ENCODE peak calls at places on chromosomes 7 and 10, in five cellular contexts. One of them, this sample, is unnamed.

GRCh38 chr10:69451784-69452251 is 553 bp downstream of the TSPAN15 start:
- DNase-seq in IMR-90: no peak
- DNase-seq in omental fat pad: no peak
- DNase-seq in tibial nerve: no peak
- DNase-seq in fibroblast of pulmonary artery: no peak
- DNase-seq in this sample: no peak

GRCh38 chr7:134279898-134280297 is 36.8 kb downstream of the SLC35B4 start:
- DNase-seq in tibial nerve: no peak
- DNase-seq in IMR-90: no peak
- DNase-seq in omental fat pad: no peak
- DNase-seq in fibroblast of pulmonary artery: no peak
- DNase-seq in this sample: no peak

GRCh38 chr7:20306499-20306946 is 24.2 kb upstream of the ITGB8 start:
- DNase-seq in fibroblast of pulmonary artery: peak; percentile 44
- DNase-seq in IMR-90: no peak
- DNase-seq in omental fat pad: no peak
- DNase-seq in tibial nerve: no peak
- DNase-seq in this sample: no peak

GRCh38 chr10:31700222-31700621 is 228.4 kb downstream of the ARHGAP12 start:
- DNase-seq in fibroblast of pulmonary artery: peak; percentile 36
- DNase-seq in IMR-90: peak; percentile 82
- DNase-seq in omental fat pad: no peak
- DNase-seq in tibial nerve: no peak
- DNase-seq in this sample: no peak

GRCh38 chr10:15817407-15818046 is 42.8 kb downstream of the MINDY3 start:
- DNase-seq in fibroblast of pulmonary artery: peak; percentile 46
- DNase-seq in IMR-90: peak; percentile 5
- DNase-seq in tibial nerve: no peak
- DNase-seq in omental fat pad: no peak
- DNase-seq in this sample: no peak

GRCh38 chr7:43753401-43753800 is 5.1 kb upstream of the BLVRA start:
- DNase-seq in tibial nerve: no peak
- DNase-seq in IMR-90: no peak
- DNase-seq in omental fat pad: no peak
- DNase-seq in fibroblast of pulmonary artery: no peak
- DNase-seq in this sample: no peak

GRCh38 chr10:46554166-46554781 is 2.2 kb downstream of the GPRIN2 start:
- DNase-seq in fibroblast of pulmonary artery: no peak
- DNase-seq in tibial nerve: no peak
- DNase-seq in IMR-90: no peak
- DNase-seq in omental fat pad: no peak
- DNase-seq in this sample: no peak

GRCh38 chr10:110446954-110447608 is 50.6 kb upstream of the DUSP5 start:
- DNase-seq in tibial nerve: no peak
- DNase-seq in fibroblast of pulmonary artery: peak; percentile 93
- DNase-seq in omental fat pad: no peak
- DNase-seq in IMR-90: peak; percentile 95
- DNase-seq in this sample: peak; percentile 79

GRCh38 chr7:128869944-128870285 is 7.3 kb downstream of the ATP6V1F start:
- DNase-seq in tibial nerve: no peak
- DNase-seq in omental fat pad: no peak
- DNase-seq in fibroblast of pulmonary artery: no peak
- DNase-seq in IMR-90: no peak
- DNase-seq in this sample: no peak

GRCh38 chr7:99143522-99143852 is 421 bp downstream of the SMURF1 start:
- DNase-seq in omental fat pad: no peak
- DNase-seq in IMR-90: no peak
- DNase-seq in tibial nerve: no peak
- DNase-seq in fibroblast of pulmonary artery: no peak
- DNase-seq in this sample: no peak

DNA sequence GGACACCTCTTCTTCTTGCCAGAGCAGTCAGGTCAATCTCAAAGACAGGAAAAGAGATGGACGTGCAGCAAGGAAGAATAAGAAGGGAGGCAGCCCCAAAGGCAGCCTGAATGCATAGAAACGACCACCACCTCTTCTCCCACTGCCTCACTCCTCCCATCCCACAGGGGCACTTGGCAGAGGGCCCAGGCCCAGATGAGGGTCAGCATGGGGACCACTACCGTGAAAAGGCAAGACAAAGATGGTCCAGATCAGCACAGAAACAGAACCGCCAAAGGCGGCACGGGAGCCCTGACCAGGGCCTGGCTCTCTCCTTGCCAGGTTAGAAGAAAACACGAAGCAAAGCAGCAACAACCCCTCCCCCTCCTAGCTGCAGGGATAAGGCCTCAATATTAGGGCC is 1.9 kb upstream of the NDST2 start:
- DNase-seq in IMR-90: no peak
- DNase-seq in omental fat pad: no peak
- DNase-seq in tibial nerve: no peak
- DNase-seq in fibroblast of pulmonary artery: no peak
- DNase-seq in this sample: no peak
- TF ChIP-seq CTCF in IMR-90: no peak
- TF ChIP-seq CTCF in omental fat pad: no peak
- TF ChIP-seq CTCF in tibial nerve: no peak
- TF ChIP-seq CTCF in fibroblast of pulmonary artery: no peak
- TF ChIP-seq CTCF in this sample: no peak

GRCh38 chr10:18653112-18653511 is 1.7 kb upstream of the NSUN6 start:
- DNase-seq in omental fat pad: no peak
- DNase-seq in IMR-90: no peak
- DNase-seq in fibroblast of pulmonary artery: no peak
- DNase-seq in tibial nerve: no peak
- DNase-seq in this sample: no peak

GRCh38 chr10:18647945-18648344 is 3.4 kb downstream of the NSUN6 start:
- DNase-seq in fibroblast of pulmonary artery: no peak
- DNase-seq in omental fat pad: no peak
- DNase-seq in tibial nerve: no peak
- DNase-seq in IMR-90: no peak
- DNase-seq in this sample: no peak

GRCh38 chr10:18649364-18649959 is 1.9 kb downstream of the NSUN6 start:
- DNase-seq in tibial nerve: no peak
- DNase-seq in omental fat pad: no peak
- DNase-seq in fibroblast of pulmonary artery: no peak
- DNase-seq in IMR-90: no peak
- DNase-seq in this sample: no peak

GRCh38 chr10:18650618-18651017 is 769 bp downstream of the NSUN6 start:
- DNase-seq in IMR-90: no peak
- DNase-seq in tibial nerve: no peak
- DNase-seq in omental fat pad: no peak
- DNase-seq in fibroblast of pulmonary artery: no peak
- DNase-seq in this sample: no peak

GRCh38 chr10:18651324-18652007 is at the start of gene NSUN6:
- DNase-seq in omental fat pad: peak; percentile 90
- DNase-seq in fibroblast of pulmonary artery: peak; percentile 90
- DNase-seq in tibial nerve: peak; percentile 81
- DNase-seq in IMR-90: peak; percentile 85
- DNase-seq in this sample: peak; percentile 82
- TF ChIP-seq CTCF in omental fat pad: no peak
- TF ChIP-seq CTCF in fibroblast of pulmonary artery: no peak
- TF ChIP-seq CTCF in tibial nerve: no peak
- TF ChIP-seq CTCF in IMR-90: peak; percentile 13
- TF ChIP-seq CTCF in this sample: peak; percentile 29

DNA sequence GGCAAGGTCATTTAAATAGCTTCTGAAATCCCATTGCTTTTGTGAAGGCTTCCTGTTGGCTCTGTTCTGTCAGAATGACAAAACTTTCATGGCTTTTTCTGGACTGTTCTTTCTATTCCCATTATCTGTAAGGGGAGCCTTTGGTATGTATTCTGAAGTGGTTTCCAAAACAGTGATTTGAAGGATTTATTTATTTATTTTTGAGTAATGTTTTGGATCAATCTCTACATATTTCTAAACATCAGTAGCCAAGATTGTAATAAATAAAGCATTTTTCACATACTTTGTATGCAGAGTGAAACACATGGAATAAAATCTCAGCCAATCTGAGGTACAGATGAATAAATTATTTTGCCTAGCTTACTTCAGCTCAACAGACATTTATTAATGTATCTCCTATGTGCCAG is 121.1 kb downstream of the BBS9 start:
- DNase-seq in fibroblast of pulmonary artery: peak; percentile 89
- DNase-seq in tibial nerve: no peak
- DNase-seq in omental fat pad: no peak
- DNase-seq in IMR-90: peak; percentile 75
- DNase-seq in this sample: peak; percentile 63
- TF ChIP-seq CTCF in fibroblast of pulmonary artery: no peak
- TF ChIP-seq CTCF in tibial nerve: no peak
- TF ChIP-seq CTCF in omental fat pad: no peak
- TF ChIP-seq CTCF in IMR-90: no peak
- TF ChIP-seq CTCF in this sample: no peak

GRCh38 chr10:97687785-97688781 is 1.0 kb upstream of the AVPI1 start:
- DNase-seq in fibroblast of pulmonary artery: peak; percentile 62
- DNase-seq in tibial nerve: no peak
- DNase-seq in omental fat pad: no peak
- DNase-seq in IMR-90: peak; percentile 93
- DNase-seq in this sample: peak; percentile 88
- TF ChIP-seq CTCF in fibroblast of pulmonary artery: no peak
- TF ChIP-seq CTCF in tibial nerve: no peak
- TF ChIP-seq CTCF in omental fat pad: no peak
- TF ChIP-seq CTCF in IMR-90: no peak
- TF ChIP-seq CTCF in this sample: peak; percentile 37

GRCh38 chr10:68331455-68332258 is at the start of gene HNRNPH3:
- DNase-seq in omental fat pad: peak; percentile 94
- DNase-seq in IMR-90: peak; percentile 97
- DNase-seq in fibroblast of pulmonary artery: peak; percentile 99
- DNase-seq in tibial nerve: peak; percentile 97
- DNase-seq in this sample: peak; percentile 93
- TF ChIP-seq CTCF in omental fat pad: no peak
- TF ChIP-seq CTCF in IMR-90: no peak
- TF ChIP-seq CTCF in fibroblast of pulmonary artery: no peak
- TF ChIP-seq CTCF in tibial nerve: peak; percentile 49
- TF ChIP-seq CTCF in this sample: peak; percentile 25

GRCh38 chr10:123637326-123637880 is 28.8 kb upstream of the GPR26 start:
- DNase-seq in tibial nerve: no peak
- DNase-seq in omental fat pad: no peak
- DNase-seq in fibroblast of pulmonary artery: no peak
- DNase-seq in IMR-90: no peak
- DNase-seq in this sample: peak; percentile 95
- TF ChIP-seq CTCF in tibial nerve: no peak
- TF ChIP-seq CTCF in omental fat pad: no peak
- TF ChIP-seq CTCF in fibroblast of pulmonary artery: no peak
- TF ChIP-seq CTCF in IMR-90: no peak
- TF ChIP-seq CTCF in this sample: no peak

GRCh38 chr7:159027091-159027802 is 117.4 kb downstream of the VIPR2 start:
- DNase-seq in tibial nerve: no peak
- DNase-seq in omental fat pad: no peak
- DNase-seq in IMR-90: no peak
- DNase-seq in fibroblast of pulmonary artery: no peak
- DNase-seq in this sample: no peak
- TF ChIP-seq CTCF in tibial nerve: no peak
- TF ChIP-seq CTCF in omental fat pad: no peak
- TF ChIP-seq CTCF in IMR-90: no peak
- TF ChIP-seq CTCF in fibroblast of pulmonary artery: no peak
- TF ChIP-seq CTCF in this sample: no peak